ENCODE peak calls at places on chromosomes 4 and X, in ten cellular contexts. J is heart right ventricle; L is fibroblast of lung; D is uterus; Q is naive thymus-derived CD4-positive, alpha-beta T cell; U is CD8-positive, alpha-beta memory T cell; B is body of pancreas; S is PC-3; H is adrenal gland; T is upper lobe of right lung. P is an unnamed sample.

GRCh38 chr4:177573487-177573886 is 131.2 kb upstream of the AGA start:
- DNase-seq in J (no peak), L (peak), D (no peak), Q (no peak), U (no peak), B (no peak), S (peak), H (no peak), T (no peak), P (no peak)

GRCh38 chrX:135477576-135477975 is 42.9 kb upstream of the INTS6L start:
- DNase-seq in J (peak), L (peak), D (no peak), Q (no peak), U (peak), B (peak), S (peak), H (peak), T (peak), P (peak)

GRCh38 chr4:138724530-138724929 is 291.1 kb upstream of the NOCT start:
- DNase-seq in J (no peak), L (no peak), D (no peak), Q (no peak), U (no peak), B (no peak), S (no peak), H (no peak), T (no peak), P (no peak)

GRCh38 chr4:1856920-1857699 is 1.2 kb upstream of the LETM1 start:
- DNase-seq in J (peak), L (no peak), D (peak), Q (no peak), U (no peak), B (peak), S (no peak), H (no peak), T (no peak), P (peak)

GRCh38 chr4:25111648-25112196 is 48.5 kb downstream of the SEPSECS start:
- DNase-seq in J (no peak), L (no peak), D (no peak), Q (no peak), U (no peak), B (no peak), S (no peak), H (no peak), T (no peak), P (no peak)

GRCh38 chr4:121717680-121718237 is 21.0 kb upstream of the ANXA5 start:
- DNase-seq in J (no peak), L (no peak), D (no peak), Q (no peak), U (no peak), B (no peak), S (no peak), H (peak), T (no peak), P (no peak)

GRCh38 chr4:150572704-150573504 is 9.0 kb upstream of the MAB21L2 start:
- DNase-seq in J (no peak), L (no peak), D (no peak), Q (no peak), U (no peak), B (no peak), S (no peak), H (no peak), T (no peak), P (no peak)

GRCh38 chr4:184199780-184200179 is 17.9 kb downstream of the ENPP6 start:
- DNase-seq in J (no peak), L (no peak), D (no peak), Q (no peak), U (no peak), B (no peak), S (no peak), H (no peak), T (no peak), P (no peak)

GRCh38 chrX:151801980-151802379 is 67.4 kb downstream of the CNGA2 start:
- DNase-seq in J (no peak), L (no peak), D (no peak), Q (no peak), U (no peak), B (no peak), S (no peak), H (no peak), T (no peak), P (peak)

GRCh38 chr4:8278009-8278395 is 8.4 kb downstream of the HTRA3 start:
- DNase-seq in J (peak), L (peak), D (no peak), Q (no peak), U (no peak), B (no peak), S (no peak), H (no peak), T (peak), P (no peak)

GRCh38 chr4:139642364-139642763 is 23.3 kb upstream of the MGST2 start:
- DNase-seq in J (no peak), L (peak), D (no peak), Q (no peak), U (no peak), B (no peak), S (peak), H (no peak), T (no peak), P (no peak)

GRCh38 chr4:2879026-2879425 is 35.4 kb downstream of the ADD1 start:
- DNase-seq in J (no peak), L (no peak), D (no peak), Q (no peak), U (no peak), B (no peak), S (no peak), H (no peak), T (no peak), P (peak)

GRCh38 chrX:54442790-54443189 is 2.6 kb downstream of the TSR2 start:
- DNase-seq in J (no peak), L (no peak), D (no peak), Q (no peak), U (no peak), B (no peak), S (no peak), H (no peak), T (no peak), P (no peak)

GRCh38 chr4:94457692-94458106 is 6.0 kb downstream of the PDLIM5 start:
- DNase-seq in J (no peak), L (peak), D (no peak), Q (no peak), U (no peak), B (no peak), S (no peak), H (peak), T (no peak), P (peak)

GRCh38 chr4:97911236-97911906 is 231.9 kb downstream of the STPG2 start:
- DNase-seq in J (no peak), L (no peak), D (no peak), Q (no peak), U (no peak), B (no peak), S (no peak), H (no peak), T (no peak), P (peak)

GRCh38 chr4:7435411-7436095 is 823 bp upstream of the PSAPL1 start:
- DNase-seq in J (no peak), L (peak), D (no peak), Q (no peak), U (no peak), B (no peak), S (no peak), H (no peak), T (no peak), P (no peak)

GRCh38 chrX:53071604-53072417 is 10.4 kb upstream of the TSPYL2 start:
- DNase-seq in J (peak), L (peak), D (peak), Q (peak), U (peak), B (peak), S (peak), H (peak), T (peak), P (peak)

GRCh38 chr4:47690611-47691010 is 147.3 kb downstream of the CORIN start:
- DNase-seq in J (no peak), L (no peak), D (no peak), Q (no peak), U (no peak), B (no peak), S (no peak), H (no peak), T (no peak), P (no peak)

GRCh38 chrX:133937022-133937421 is 48.4 kb downstream of the GPC3 start:
- DNase-seq in J (no peak), L (no peak), D (no peak), Q (no peak), U (no peak), B (no peak), S (no peak), H (no peak), T (no peak), P (no peak)

GRCh38 chrX:133933316-133933715 is 52.1 kb downstream of the GPC3 start:
- DNase-seq in J (no peak), L (no peak), D (no peak), Q (no peak), U (no peak), B (no peak), S (no peak), H (no peak), T (no peak), P (no peak)

GRCh38 chrX:133938530-133938929 is 46.9 kb downstream of the GPC3 start:
- DNase-seq in J (no peak), L (no peak), D (no peak), Q (no peak), U (no peak), B (no peak), S (no peak), H (no peak), T (no peak), P (no peak)

GRCh38 chrX:133939655-133940054 is 45.7 kb downstream of the GPC3 start:
- DNase-seq in J (no peak), L (no peak), D (no peak), Q (no peak), U (no peak), B (no peak), S (no peak), H (no peak), T (no peak), P (no peak)

DNA sequence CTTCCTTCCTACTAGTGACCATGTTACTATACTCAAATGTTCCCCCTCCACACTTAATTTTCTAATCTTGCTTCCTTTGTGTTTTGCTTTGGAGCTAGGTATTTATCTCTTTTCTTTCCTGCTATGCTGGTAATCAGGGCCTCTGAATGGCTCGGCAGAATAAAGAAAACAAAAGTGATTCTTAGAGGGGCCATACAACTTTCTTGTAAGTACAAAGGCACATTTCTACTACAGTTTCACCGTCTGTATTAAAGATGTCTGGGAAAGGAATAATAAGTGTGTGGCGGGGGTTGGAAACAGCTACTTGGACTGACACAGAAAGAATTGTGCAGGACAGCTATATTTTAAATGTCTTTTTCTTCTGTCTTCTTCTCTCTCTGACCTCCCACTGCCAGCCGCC is 50.3 kb downstream of the GPC3 start:
- DNase-seq in J (no peak), L (no peak), D (no peak), Q (no peak), U (no peak), B (no peak), S (no peak), H (no peak), T (no peak), P (no peak)
- H3K27ac ChIP-seq in J (no peak), L (no peak), D (no peak), Q (no peak), U (no peak), B (no peak), S (no peak), H (no peak), T (no peak), P (no peak)

DNA sequence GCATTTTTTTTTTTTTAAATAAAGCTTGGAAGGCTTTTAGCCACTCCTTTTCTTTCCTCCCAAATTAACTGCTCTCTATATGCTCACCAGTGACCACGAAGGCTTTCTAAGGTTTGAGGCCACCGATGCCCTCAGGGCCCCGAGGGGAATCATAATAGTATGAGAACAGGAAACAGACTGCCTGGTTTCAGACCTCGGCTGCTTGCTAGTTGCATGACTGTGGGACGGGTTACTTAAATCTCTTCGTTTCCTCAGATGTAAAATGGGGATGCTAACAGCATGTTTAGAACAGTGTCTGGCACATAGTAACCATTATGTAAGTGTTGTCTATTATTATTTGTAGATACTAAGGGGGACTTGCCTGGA is 3.6 kb downstream of the LINC00632 start:
- DNase-seq in J (no peak), L (no peak), D (no peak), Q (no peak), U (no peak), B (no peak), S (no peak), H (no peak), T (no peak), P (no peak)
- H3K27ac ChIP-seq in J (no peak), L (no peak), D (no peak), Q (no peak), U (no peak), B (no peak), S (no peak), H (no peak), T (no peak), P (no peak)

GRCh38 chrX:17077349-17077748 is 130.9 kb downstream of the REPS2 start:
- DNase-seq in J (no peak), L (no peak), D (no peak), Q (no peak), U (no peak), B (no peak), S (no peak), H (no peak), T (no peak), P (no peak)
- H3K27ac ChIP-seq in J (no peak), L (no peak), D (peak), Q (no peak), U (no peak), B (no peak), S (no peak), H (no peak), T (no peak), P (no peak)

GRCh38 chrX:65582450-65583082 is 48.0 kb upstream of the LAS1L start:
- DNase-seq in J (no peak), L (no peak), D (no peak), Q (no peak), U (no peak), B (no peak), S (no peak), H (no peak), T (no peak), P (peak)
- H3K27ac ChIP-seq in J (no peak), L (no peak), D (no peak), Q (no peak), U (no peak), B (no peak), S (no peak), H (no peak), T (no peak), P (peak)

DNA sequence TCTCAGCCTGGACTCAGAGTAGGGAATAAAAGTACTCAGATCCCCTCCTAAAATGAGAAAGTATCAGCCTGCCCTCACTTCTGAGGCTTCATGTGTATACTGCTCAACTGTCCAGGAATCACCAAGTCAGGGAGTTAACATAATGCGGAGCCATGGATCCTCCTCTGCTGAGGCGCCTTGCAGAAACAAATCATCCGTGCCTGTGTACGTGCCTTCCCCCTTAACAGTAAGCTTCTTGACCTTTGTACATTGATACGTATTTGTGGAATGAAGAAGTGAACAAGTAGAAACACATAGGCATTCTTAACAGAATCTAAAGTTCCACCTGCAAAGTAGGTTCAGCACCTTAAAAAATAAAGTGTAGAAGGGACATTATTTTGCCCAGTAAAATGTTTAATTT is 61.7 kb downstream of the ARHGAP10 start:
- DNase-seq in J (no peak), L (peak), D (no peak), Q (no peak), U (no peak), B (no peak), S (no peak), H (no peak), T (no peak), P (no peak)
- H3K27ac ChIP-seq in J (no peak), L (no peak), D (no peak), Q (no peak), U (no peak), B (no peak), S (peak), H (no peak), T (no peak), P (no peak)

GRCh38 chrX:47540754-47541538 is 20.1 kb upstream of the ARAF start:
- DNase-seq in J (peak), L (peak), D (peak), Q (no peak), U (no peak), B (peak), S (peak), H (peak), T (peak), P (peak)
- H3K27ac ChIP-seq in J (peak), L (no peak), D (peak), Q (no peak), U (no peak), B (peak), S (no peak), H (peak), T (peak), P (peak)

DNA sequence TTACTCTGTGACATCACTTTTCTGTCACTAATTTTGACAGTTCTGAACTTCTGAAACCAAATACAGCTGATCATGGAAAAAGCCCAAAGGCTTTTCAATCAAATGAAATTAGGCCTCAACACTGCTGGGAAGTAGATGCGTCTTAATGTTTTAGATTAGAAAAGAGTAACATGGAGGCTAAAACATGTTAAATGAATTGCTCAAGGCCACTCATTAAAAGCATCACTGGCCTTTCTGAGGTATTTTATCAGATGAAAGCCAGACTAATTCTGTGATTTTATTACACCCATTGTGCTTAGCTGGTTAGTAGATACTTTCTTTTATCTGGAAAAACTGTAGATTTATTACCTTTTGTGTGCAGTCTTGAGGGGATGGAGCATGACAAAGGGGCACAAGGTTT is 672.6 kb downstream of the CENPC start:
- DNase-seq in J (no peak), L (no peak), D (no peak), Q (no peak), U (no peak), B (no peak), S (no peak), H (no peak), T (no peak), P (no peak)
- H3K27ac ChIP-seq in J (no peak), L (no peak), D (no peak), Q (no peak), U (no peak), B (no peak), S (no peak), H (no peak), T (no peak), P (no peak)

GRCh38 chr4:59535541-59535940 is 1664.6 kb upstream of the ADGRL3 start:
- DNase-seq in J (no peak), L (no peak), D (no peak), Q (no peak), U (no peak), B (no peak), S (no peak), H (no peak), T (no peak), P (no peak)
- H3K27ac ChIP-seq in J (no peak), L (no peak), D (no peak), Q (no peak), U (no peak), B (no peak), S (no peak), H (no peak), T (no peak), P (no peak)

GRCh38 chrX:11629593-11630211 is 36.0 kb downstream of the ARHGAP6 start:
- DNase-seq in J (no peak), L (peak), D (peak), Q (no peak), U (no peak), B (no peak), S (peak), H (no peak), T (no peak), P (no peak)
- H3K27ac ChIP-seq in J (no peak), L (no peak), D (peak), Q (no peak), U (no peak), B (no peak), S (no peak), H (no peak), T (no peak), P (no peak)